ENCODE peak calls at places on chromosome 10, in seven cellular contexts. One of them, this sample, is unnamed.

GRCh38 chr10:70300908-70301597 is 17.2 kb upstream of the NPFFR1 start:
- DNase-seq in lower lobe of right lung: no peak
- DNase-seq in heart left ventricle: no peak
- DNase-seq in transverse colon: no peak
- DNase-seq in astrocyte of the cerebellum: no peak
- DNase-seq in kidney epithelial cell: no peak
- DNase-seq in hepatocyte: no peak
- DNase-seq in this sample: no peak

GRCh38 chr10:35690534-35690933 is 48.4 kb upstream of the FZD8 start:
- DNase-seq in lower lobe of right lung: no peak
- DNase-seq in heart left ventricle: no peak
- DNase-seq in transverse colon: no peak
- DNase-seq in kidney epithelial cell: no peak
- DNase-seq in astrocyte of the cerebellum: no peak
- DNase-seq in hepatocyte: no peak
- DNase-seq in this sample: no peak

GRCh38 chr10:68560916-68561691 is 967 bp downstream of the TET1 start:
- DNase-seq in heart left ventricle: peak; percentile 21
- DNase-seq in lower lobe of right lung: no peak
- DNase-seq in kidney epithelial cell: no peak
- DNase-seq in astrocyte of the cerebellum: no peak
- DNase-seq in hepatocyte: peak; percentile 64
- DNase-seq in transverse colon: peak; percentile 11
- DNase-seq in this sample: no peak

GRCh38 chr10:93115661-93116383 is 42.1 kb downstream of the CYP26A1 start:
- DNase-seq in hepatocyte: peak; percentile 56
- DNase-seq in kidney epithelial cell: no peak
- DNase-seq in transverse colon: peak; percentile 75
- DNase-seq in heart left ventricle: peak; percentile 54
- DNase-seq in lower lobe of right lung: peak; percentile 60
- DNase-seq in astrocyte of the cerebellum: peak; percentile 12
- DNase-seq in this sample: no peak

GRCh38 chr10:60299961-60300883 is 89.5 kb downstream of the ANK3 start:
- DNase-seq in kidney epithelial cell: peak; percentile 19
- DNase-seq in astrocyte of the cerebellum: no peak
- DNase-seq in transverse colon: no peak
- DNase-seq in heart left ventricle: peak; percentile 58
- DNase-seq in lower lobe of right lung: no peak
- DNase-seq in hepatocyte: peak; percentile 69
- DNase-seq in this sample: no peak

GRCh38 chr10:112307631-112308502 is 24.7 kb downstream of the TECTB start:
- DNase-seq in transverse colon: peak; percentile 39
- DNase-seq in lower lobe of right lung: peak; percentile 50
- DNase-seq in hepatocyte: peak; percentile 72
- DNase-seq in kidney epithelial cell: no peak
- DNase-seq in heart left ventricle: no peak
- DNase-seq in astrocyte of the cerebellum: no peak
- DNase-seq in this sample: peak; percentile 9

GRCh38 chr10:47362199-47362598 is 14.0 kb downstream of the RBP3 start:
- DNase-seq in astrocyte of the cerebellum: no peak
- DNase-seq in kidney epithelial cell: no peak
- DNase-seq in transverse colon: no peak
- DNase-seq in lower lobe of right lung: no peak
- DNase-seq in heart left ventricle: no peak
- DNase-seq in hepatocyte: no peak
- DNase-seq in this sample: no peak

GRCh38 chr10:89213191-89213808 is 6.2 kb upstream of the CH25H start:
- DNase-seq in kidney epithelial cell: no peak
- DNase-seq in heart left ventricle: no peak
- DNase-seq in lower lobe of right lung: no peak
- DNase-seq in astrocyte of the cerebellum: peak; percentile 44
- DNase-seq in transverse colon: no peak
- DNase-seq in hepatocyte: peak; percentile 60
- DNase-seq in this sample: no peak

GRCh38 chr10:129074939-129075338 is 392.1 kb upstream of the MGMT start:
- DNase-seq in transverse colon: no peak
- DNase-seq in heart left ventricle: no peak
- DNase-seq in lower lobe of right lung: no peak
- DNase-seq in kidney epithelial cell: no peak
- DNase-seq in hepatocyte: no peak
- DNase-seq in astrocyte of the cerebellum: no peak
- DNase-seq in this sample: no peak

GRCh38 chr10:122044713-122045112 is 55.8 kb downstream of the TACC2 start:
- DNase-seq in lower lobe of right lung: no peak
- DNase-seq in astrocyte of the cerebellum: no peak
- DNase-seq in hepatocyte: peak; percentile 74
- DNase-seq in heart left ventricle: no peak
- DNase-seq in transverse colon: peak; percentile 27
- DNase-seq in kidney epithelial cell: no peak
- DNase-seq in this sample: no peak

GRCh38 chr10:110793128-110793812 is 78.5 kb upstream of the PDCD4 start:
- DNase-seq in lower lobe of right lung: no peak
- DNase-seq in transverse colon: no peak
- DNase-seq in hepatocyte: no peak
- DNase-seq in astrocyte of the cerebellum: no peak
- DNase-seq in heart left ventricle: no peak
- DNase-seq in kidney epithelial cell: no peak
- DNase-seq in this sample: no peak

GRCh38 chr10:11539191-11539868 is 72.1 kb downstream of the USP6NL start:
- DNase-seq in kidney epithelial cell: no peak
- DNase-seq in lower lobe of right lung: no peak
- DNase-seq in astrocyte of the cerebellum: no peak
- DNase-seq in heart left ventricle: no peak
- DNase-seq in transverse colon: no peak
- DNase-seq in hepatocyte: no peak
- DNase-seq in this sample: no peak

GRCh38 chr10:8238989-8239388 is 184.5 kb downstream of the GATA3 start:
- DNase-seq in kidney epithelial cell: no peak
- DNase-seq in heart left ventricle: no peak
- DNase-seq in astrocyte of the cerebellum: no peak
- DNase-seq in transverse colon: no peak
- DNase-seq in lower lobe of right lung: no peak
- DNase-seq in hepatocyte: no peak
- DNase-seq in this sample: no peak

GRCh38 chr10:102616071-102616770 is 28.1 kb upstream of the TRIM8 start:
- DNase-seq in transverse colon: peak; percentile 47
- DNase-seq in heart left ventricle: peak; percentile 69
- DNase-seq in astrocyte of the cerebellum: no peak
- DNase-seq in hepatocyte: no peak
- DNase-seq in kidney epithelial cell: no peak
- DNase-seq in lower lobe of right lung: peak; percentile 51
- DNase-seq in this sample: no peak

GRCh38 chr10:14712991-14713422 is 61.7 kb downstream of the FAM107B start:
- DNase-seq in heart left ventricle: no peak
- DNase-seq in transverse colon: no peak
- DNase-seq in astrocyte of the cerebellum: no peak
- DNase-seq in lower lobe of right lung: no peak
- DNase-seq in hepatocyte: no peak
- DNase-seq in kidney epithelial cell: no peak
- DNase-seq in this sample: no peak

GRCh38 chr10:6364283-6364682 is 161.6 kb downstream of the PFKFB3 start:
- DNase-seq in astrocyte of the cerebellum: no peak
- DNase-seq in heart left ventricle: no peak
- DNase-seq in lower lobe of right lung: no peak
- DNase-seq in kidney epithelial cell: no peak
- DNase-seq in hepatocyte: no peak
- DNase-seq in transverse colon: no peak
- DNase-seq in this sample: no peak

GRCh38 chr10:6362879-6363278 is 160.1 kb downstream of the PFKFB3 start:
- DNase-seq in transverse colon: no peak
- DNase-seq in lower lobe of right lung: no peak
- DNase-seq in kidney epithelial cell: no peak
- DNase-seq in heart left ventricle: no peak
- DNase-seq in hepatocyte: no peak
- DNase-seq in astrocyte of the cerebellum: no peak
- DNase-seq in this sample: no peak

GRCh38 chr10:6363516-6363915 is 160.8 kb downstream of the PFKFB3 start:
- DNase-seq in hepatocyte: peak; percentile 26
- DNase-seq in astrocyte of the cerebellum: no peak
- DNase-seq in lower lobe of right lung: no peak
- DNase-seq in transverse colon: no peak
- DNase-seq in heart left ventricle: no peak
- DNase-seq in kidney epithelial cell: no peak
- DNase-seq in this sample: no peak

GRCh38 chr10:6364893-6365292 is 162.2 kb downstream of the PFKFB3 start:
- DNase-seq in transverse colon: no peak
- DNase-seq in heart left ventricle: no peak
- DNase-seq in kidney epithelial cell: no peak
- DNase-seq in lower lobe of right lung: no peak
- DNase-seq in hepatocyte: no peak
- DNase-seq in astrocyte of the cerebellum: no peak
- DNase-seq in this sample: no peak

DNA sequence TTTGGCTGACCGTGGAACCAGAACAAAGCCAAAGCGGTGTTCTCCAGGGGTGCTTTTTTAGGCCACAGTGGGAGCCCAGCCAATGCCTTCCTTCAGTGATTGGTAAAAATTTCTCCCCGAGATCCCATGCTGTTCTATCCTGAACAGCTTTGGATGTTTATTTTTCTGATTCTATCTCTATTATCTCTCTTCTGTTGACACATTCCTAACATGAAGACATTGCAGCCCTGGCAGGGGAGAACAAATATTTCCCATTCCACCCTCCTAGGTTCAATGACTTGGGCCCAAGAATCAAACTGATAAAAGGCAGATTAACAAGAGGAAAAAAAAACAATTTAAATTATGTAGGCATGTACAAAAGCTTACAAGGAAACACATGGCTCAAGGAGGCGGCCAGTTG is 162.7 kb downstream of the PFKFB3 start:
- DNase-seq in lower lobe of right lung: no peak
- DNase-seq in kidney epithelial cell: no peak
- DNase-seq in heart left ventricle: no peak
- DNase-seq in hepatocyte: no peak
- DNase-seq in astrocyte of the cerebellum: no peak
- DNase-seq in transverse colon: no peak
- DNase-seq in this sample: no peak
- TF ChIP-seq CTCF in lower lobe of right lung: no peak
- TF ChIP-seq CTCF in kidney epithelial cell: no peak
- TF ChIP-seq CTCF in heart left ventricle: no peak
- TF ChIP-seq CTCF in hepatocyte: no peak
- TF ChIP-seq CTCF in astrocyte of the cerebellum: no peak
- TF ChIP-seq CTCF in transverse colon: no peak
- TF ChIP-seq CTCF in this sample: no peak

DNA sequence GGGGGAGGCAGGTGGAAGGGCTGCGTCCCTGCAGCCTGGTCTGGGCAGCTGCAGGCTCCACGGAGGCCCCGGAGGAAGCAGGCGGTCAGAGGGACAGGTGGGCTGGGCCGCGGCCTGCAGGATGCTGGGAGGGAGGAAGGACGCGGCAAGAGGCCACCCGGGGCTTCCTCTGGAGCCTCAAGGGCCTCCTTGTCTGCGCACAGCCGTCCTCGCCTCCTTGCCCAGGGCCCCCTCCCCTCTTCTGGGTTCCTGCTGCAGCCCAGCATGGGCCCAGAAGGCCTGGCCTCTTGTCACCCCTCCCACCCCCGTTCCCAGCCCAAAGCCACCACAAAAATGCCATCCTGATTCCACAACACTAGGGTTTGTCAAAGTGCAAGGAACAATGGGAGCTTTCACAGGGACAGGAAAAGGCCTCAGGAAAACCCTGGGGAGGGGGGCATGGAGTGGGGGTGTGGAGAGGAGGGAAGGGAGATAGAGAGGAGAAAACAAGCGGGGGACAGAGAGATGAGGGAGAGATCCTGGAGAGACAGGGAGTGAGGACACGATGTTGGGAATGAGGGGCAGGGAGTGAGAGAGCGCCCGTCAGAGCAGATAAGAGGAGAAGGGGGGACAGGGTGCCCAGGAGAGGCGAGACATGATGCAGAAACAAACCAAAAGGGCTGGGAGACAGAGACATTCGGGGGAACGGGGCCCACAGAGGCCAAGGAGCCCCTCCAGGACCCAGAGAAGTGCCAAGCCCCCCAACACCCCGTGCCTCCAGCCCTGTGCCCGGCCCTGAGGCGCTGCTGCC is 41.8 kb downstream of the ZCCHC24 start:
- DNase-seq in astrocyte of the cerebellum: no peak
- DNase-seq in transverse colon: no peak
- DNase-seq in hepatocyte: no peak
- DNase-seq in kidney epithelial cell: no peak
- DNase-seq in heart left ventricle: peak; percentile 78
- DNase-seq in lower lobe of right lung: peak; percentile 57
- DNase-seq in this sample: no peak
- H3K4me3 ChIP-seq in astrocyte of the cerebellum: no peak overlapping the region
- H3K4me3 ChIP-seq in transverse colon: no peak overlapping the region
- H3K4me3 ChIP-seq in hepatocyte: no peak overlapping the region
- H3K4me3 ChIP-seq in kidney epithelial cell: no peak overlapping the region
- H3K4me3 ChIP-seq in heart left ventricle: peak overlapping the region; percentile 25
- H3K4me3 ChIP-seq in lower lobe of right lung: peak overlapping the region; percentile 7
- H3K4me3 ChIP-seq in this sample: no peak overlapping the region

DNA sequence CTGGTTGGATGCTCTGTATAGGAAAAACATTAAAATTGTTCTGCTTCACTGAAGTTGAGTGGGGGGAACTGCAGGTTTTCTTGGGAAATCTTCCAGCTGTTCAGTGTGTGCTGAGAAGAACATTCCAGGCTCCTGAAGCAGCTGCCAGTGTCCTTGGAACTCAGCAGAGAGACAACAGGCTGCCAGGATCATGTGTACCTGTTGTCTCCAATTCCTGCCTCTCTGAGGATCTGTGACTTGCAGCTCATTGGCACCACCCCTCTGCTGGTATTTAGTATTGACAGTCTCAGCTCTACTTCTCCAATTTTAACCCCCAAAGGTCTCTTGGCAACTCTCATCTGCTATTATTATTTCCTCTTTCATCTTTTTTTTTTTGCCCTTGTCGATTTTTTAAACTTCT is 42.3 kb upstream of the PRKG1 start:
- DNase-seq in kidney epithelial cell: no peak
- DNase-seq in heart left ventricle: no peak
- DNase-seq in astrocyte of the cerebellum: no peak
- DNase-seq in hepatocyte: no peak
- DNase-seq in lower lobe of right lung: no peak
- DNase-seq in transverse colon: no peak
- DNase-seq in this sample: no peak
- TF ChIP-seq CTCF in kidney epithelial cell: no peak
- TF ChIP-seq CTCF in heart left ventricle: no peak
- TF ChIP-seq CTCF in astrocyte of the cerebellum: no peak
- TF ChIP-seq CTCF in hepatocyte: no peak
- TF ChIP-seq CTCF in lower lobe of right lung: no peak
- TF ChIP-seq CTCF in transverse colon: no peak
- TF ChIP-seq CTCF in this sample: no peak

DNA sequence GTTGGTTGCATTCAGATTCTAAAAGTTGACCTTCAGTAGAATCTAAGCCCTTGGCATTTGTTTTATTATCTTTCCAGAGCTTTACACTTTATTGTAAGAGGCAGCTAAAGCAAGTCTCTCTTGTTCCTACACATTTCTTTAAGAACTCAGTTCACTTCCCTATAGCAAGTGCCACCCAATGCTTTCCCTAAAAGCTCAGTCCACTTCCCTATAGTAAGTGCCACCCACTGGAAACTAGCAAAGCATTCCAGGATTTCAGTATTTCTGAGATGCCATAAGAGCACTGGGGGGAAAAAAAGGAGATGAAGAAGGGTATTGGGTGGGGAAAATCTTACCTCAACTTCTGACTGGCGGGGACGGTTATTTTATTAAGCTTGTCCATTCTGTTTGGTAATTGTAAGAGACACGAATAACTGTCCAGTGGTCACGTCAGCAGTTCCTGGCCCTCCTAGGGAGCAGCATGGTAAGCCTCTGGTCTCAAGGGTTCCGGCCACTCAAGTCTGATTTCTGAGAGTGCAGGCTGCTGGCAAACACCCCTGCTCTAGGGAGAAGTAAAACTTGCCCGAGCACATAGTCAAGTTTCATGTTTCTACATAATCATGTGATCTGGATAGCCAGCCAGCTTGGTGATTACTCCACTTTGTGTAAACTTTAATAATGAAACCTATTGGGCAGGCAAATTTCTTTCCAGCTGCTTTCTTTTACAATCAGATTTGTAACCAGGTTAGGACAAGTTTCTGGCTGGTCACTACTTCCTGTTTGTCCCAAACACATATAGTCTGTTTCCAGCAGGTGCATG is at the start of gene BLNK:
- DNase-seq in hepatocyte: peak; percentile 76
- DNase-seq in astrocyte of the cerebellum: no peak
- DNase-seq in transverse colon: peak; percentile 86
- DNase-seq in kidney epithelial cell: peak; percentile 28
- DNase-seq in heart left ventricle: peak; percentile 32
- DNase-seq in lower lobe of right lung: peak; percentile 87
- DNase-seq in this sample: no peak
- H3K4me3 ChIP-seq in hepatocyte: no peak within 1 kb of the TSS
- H3K4me3 ChIP-seq in astrocyte of the cerebellum: no peak within 1 kb of the TSS
- H3K4me3 ChIP-seq in transverse colon: peak within 1 kb of the TSS; percentile 35
- H3K4me3 ChIP-seq in kidney epithelial cell: peak within 1 kb of the TSS; percentile 19
- H3K4me3 ChIP-seq in heart left ventricle: peak within 1 kb of the TSS; percentile 28
- H3K4me3 ChIP-seq in lower lobe of right lung: peak within 1 kb of the TSS; percentile 24
- H3K4me3 ChIP-seq in this sample: no peak within 1 kb of the TSS

This sample was measured in AG04449.